ENCODE peak calls at places on chromosomes 5 and 9, in nine cellular contexts. One of them, this sample, is unnamed.

GRCh38 chr9:131776473-131776872 is 36.6 kb upstream of the RAPGEF1 start:
- DNase-seq in PC-9: no peak
- DNase-seq in brain microvascular endothelial cell: peak
- DNase-seq in OCI-LY7: peak
- DNase-seq in AG04450: peak
- DNase-seq in esophagus squamous epithelium: no peak
- DNase-seq in right atrium auricular region: no peak
- DNase-seq in kidney: peak
- DNase-seq in transverse colon: no peak
- DNase-seq in this sample: peak

GRCh38 chr9:31355965-31356364 is 1028.5 kb upstream of the ACO1 start:
- DNase-seq in right atrium auricular region: no peak
- DNase-seq in OCI-LY7: no peak
- DNase-seq in esophagus squamous epithelium: no peak
- DNase-seq in kidney: no peak
- DNase-seq in AG04450: no peak
- DNase-seq in transverse colon: no peak
- DNase-seq in PC-9: no peak
- DNase-seq in brain microvascular endothelial cell: no peak
- DNase-seq in this sample: no peak

GRCh38 chr5:17415282-17415681 is 82.7 kb upstream of the TAF11L2 start:
- DNase-seq in esophagus squamous epithelium: no peak
- DNase-seq in transverse colon: no peak
- DNase-seq in right atrium auricular region: no peak
- DNase-seq in AG04450: no peak
- DNase-seq in kidney: no peak
- DNase-seq in OCI-LY7: no peak
- DNase-seq in PC-9: no peak
- DNase-seq in brain microvascular endothelial cell: no peak
- DNase-seq in this sample: no peak

GRCh38 chr5:97142521-97143254 is at the start of gene LIX1:
- DNase-seq in AG04450: no peak
- DNase-seq in transverse colon: peak
- DNase-seq in OCI-LY7: peak
- DNase-seq in brain microvascular endothelial cell: peak
- DNase-seq in right atrium auricular region: no peak
- DNase-seq in kidney: no peak
- DNase-seq in PC-9: no peak
- DNase-seq in esophagus squamous epithelium: no peak
- DNase-seq in this sample: peak

GRCh38 chr9:101586651-101587050 is 8.1 kb downstream of the PPP3R2 start:
- DNase-seq in right atrium auricular region: no peak
- DNase-seq in esophagus squamous epithelium: no peak
- DNase-seq in brain microvascular endothelial cell: no peak
- DNase-seq in transverse colon: no peak
- DNase-seq in PC-9: no peak
- DNase-seq in AG04450: no peak
- DNase-seq in kidney: no peak
- DNase-seq in OCI-LY7: no peak
- DNase-seq in this sample: peak

GRCh38 chr9:89603629-89604462 is 966 bp upstream of the GADD45G start:
- DNase-seq in right atrium auricular region: peak
- DNase-seq in PC-9: no peak
- DNase-seq in OCI-LY7: peak
- DNase-seq in transverse colon: peak
- DNase-seq in AG04450: no peak
- DNase-seq in brain microvascular endothelial cell: no peak
- DNase-seq in esophagus squamous epithelium: no peak
- DNase-seq in kidney: peak
- DNase-seq in this sample: no peak

GRCh38 chr5:170751631-170752030 is 31.9 kb upstream of the GABRP start:
- DNase-seq in transverse colon: no peak
- DNase-seq in kidney: no peak
- DNase-seq in right atrium auricular region: no peak
- DNase-seq in PC-9: no peak
- DNase-seq in esophagus squamous epithelium: no peak
- DNase-seq in AG04450: no peak
- DNase-seq in OCI-LY7: no peak
- DNase-seq in brain microvascular endothelial cell: no peak
- DNase-seq in this sample: no peak

GRCh38 chr5:16901038-16901644 is 34.9 kb downstream of the MYO10 start:
- DNase-seq in PC-9: no peak
- DNase-seq in transverse colon: no peak
- DNase-seq in esophagus squamous epithelium: no peak
- DNase-seq in OCI-LY7: no peak
- DNase-seq in AG04450: no peak
- DNase-seq in kidney: peak
- DNase-seq in brain microvascular endothelial cell: no peak
- DNase-seq in right atrium auricular region: no peak
- DNase-seq in this sample: no peak

GRCh38 chr5:175103746-175104145 is 340.2 kb downstream of the DRD1 start:
- DNase-seq in AG04450: no peak
- DNase-seq in OCI-LY7: no peak
- DNase-seq in transverse colon: no peak
- DNase-seq in brain microvascular endothelial cell: no peak
- DNase-seq in esophagus squamous epithelium: no peak
- DNase-seq in PC-9: no peak
- DNase-seq in kidney: no peak
- DNase-seq in right atrium auricular region: no peak
- DNase-seq in this sample: no peak

GRCh38 chr9:113785334-113785733 is 90.8 kb upstream of the ZNF618 start:
- DNase-seq in right atrium auricular region: no peak
- DNase-seq in transverse colon: no peak
- DNase-seq in AG04450: no peak
- DNase-seq in OCI-LY7: no peak
- DNase-seq in brain microvascular endothelial cell: no peak
- DNase-seq in kidney: no peak
- DNase-seq in esophagus squamous epithelium: no peak
- DNase-seq in PC-9: no peak
- DNase-seq in this sample: no peak

GRCh38 chr5:15533124-15533893 is 33.3 kb downstream of the FBXL7 start:
- DNase-seq in AG04450: no peak
- DNase-seq in kidney: no peak
- DNase-seq in esophagus squamous epithelium: no peak
- DNase-seq in brain microvascular endothelial cell: peak
- DNase-seq in PC-9: no peak
- DNase-seq in right atrium auricular region: no peak
- DNase-seq in OCI-LY7: no peak
- DNase-seq in transverse colon: no peak
- DNase-seq in this sample: no peak

GRCh38 chr5:150637245-150638052 is 3.0 kb upstream of the SYNPO start:
- DNase-seq in esophagus squamous epithelium: no peak
- DNase-seq in OCI-LY7: no peak
- DNase-seq in right atrium auricular region: no peak
- DNase-seq in transverse colon: no peak
- DNase-seq in PC-9: peak
- DNase-seq in kidney: peak
- DNase-seq in AG04450: peak
- DNase-seq in brain microvascular endothelial cell: peak
- DNase-seq in this sample: no peak

GRCh38 chr9:21056931-21057330 is 20.8 kb downstream of the IFNB1 start:
- DNase-seq in brain microvascular endothelial cell: peak
- DNase-seq in right atrium auricular region: no peak
- DNase-seq in transverse colon: no peak
- DNase-seq in AG04450: no peak
- DNase-seq in OCI-LY7: no peak
- DNase-seq in esophagus squamous epithelium: no peak
- DNase-seq in kidney: no peak
- DNase-seq in PC-9: no peak
- DNase-seq in this sample: no peak

GRCh38 chr5:120678279-120678678 is 214.2 kb downstream of the PRR16 start:
- DNase-seq in AG04450: peak
- DNase-seq in right atrium auricular region: no peak
- DNase-seq in OCI-LY7: no peak
- DNase-seq in PC-9: no peak
- DNase-seq in kidney: no peak
- DNase-seq in esophagus squamous epithelium: no peak
- DNase-seq in transverse colon: no peak
- DNase-seq in brain microvascular endothelial cell: peak
- DNase-seq in this sample: no peak

GRCh38 chr5:39019231-39019630 is 55.0 kb downstream of the RICTOR start:
- DNase-seq in esophagus squamous epithelium: no peak
- DNase-seq in brain microvascular endothelial cell: peak
- DNase-seq in kidney: no peak
- DNase-seq in OCI-LY7: no peak
- DNase-seq in PC-9: no peak
- DNase-seq in right atrium auricular region: no peak
- DNase-seq in transverse colon: no peak
- DNase-seq in AG04450: peak
- DNase-seq in this sample: no peak

GRCh38 chr5:102106599-102106998 is 189.5 kb downstream of the SLCO4C1 start:
- DNase-seq in OCI-LY7: no peak
- DNase-seq in kidney: no peak
- DNase-seq in esophagus squamous epithelium: no peak
- DNase-seq in AG04450: no peak
- DNase-seq in PC-9: no peak
- DNase-seq in right atrium auricular region: no peak
- DNase-seq in transverse colon: no peak
- DNase-seq in brain microvascular endothelial cell: no peak
- DNase-seq in this sample: no peak
- TF ChIP-seq CTCF in OCI-LY7: no peak
- TF ChIP-seq CTCF in kidney: no peak
- TF ChIP-seq CTCF in esophagus squamous epithelium: no peak
- TF ChIP-seq CTCF in AG04450: no peak
- TF ChIP-seq CTCF in PC-9: no peak
- TF ChIP-seq CTCF in right atrium auricular region: no peak
- TF ChIP-seq CTCF in transverse colon: no peak
- TF ChIP-seq CTCF in brain microvascular endothelial cell: no peak
- TF ChIP-seq CTCF in this sample: no peak

GRCh38 chr5:72107874-72108199 is 562 bp downstream of the MAP1B start:
- DNase-seq in OCI-LY7: no peak
- DNase-seq in transverse colon: no peak
- DNase-seq in brain microvascular endothelial cell: peak
- DNase-seq in PC-9: peak
- DNase-seq in kidney: no peak
- DNase-seq in esophagus squamous epithelium: no peak
- DNase-seq in AG04450: no peak
- DNase-seq in right atrium auricular region: no peak
- DNase-seq in this sample: peak

GRCh38 chr5:72109625-72110024 is 2.4 kb downstream of the MAP1B start:
- DNase-seq in kidney: no peak
- DNase-seq in esophagus squamous epithelium: no peak
- DNase-seq in AG04450: no peak
- DNase-seq in OCI-LY7: no peak
- DNase-seq in brain microvascular endothelial cell: peak
- DNase-seq in transverse colon: no peak
- DNase-seq in PC-9: no peak
- DNase-seq in right atrium auricular region: no peak
- DNase-seq in this sample: no peak

GRCh38 chr5:72110401-72111013 is 3.2 kb downstream of the MAP1B start:
- DNase-seq in kidney: no peak
- DNase-seq in right atrium auricular region: no peak
- DNase-seq in AG04450: no peak
- DNase-seq in OCI-LY7: no peak
- DNase-seq in PC-9: no peak
- DNase-seq in brain microvascular endothelial cell: no peak
- DNase-seq in esophagus squamous epithelium: no peak
- DNase-seq in transverse colon: no peak
- DNase-seq in this sample: no peak

GRCh38 chr5:72108200-72109050 is 1.1 kb downstream of the MAP1B start:
- DNase-seq in transverse colon: peak
- DNase-seq in AG04450: no peak
- DNase-seq in right atrium auricular region: peak
- DNase-seq in OCI-LY7: no peak
- DNase-seq in esophagus squamous epithelium: no peak
- DNase-seq in PC-9: peak
- DNase-seq in brain microvascular endothelial cell: peak
- DNase-seq in kidney: peak
- DNase-seq in this sample: no peak

GRCh38 chr5:72109051-72109411 is 1.8 kb downstream of the MAP1B start:
- DNase-seq in transverse colon: no peak
- DNase-seq in kidney: no peak
- DNase-seq in right atrium auricular region: no peak
- DNase-seq in esophagus squamous epithelium: no peak
- DNase-seq in OCI-LY7: no peak
- DNase-seq in brain microvascular endothelial cell: no peak
- DNase-seq in PC-9: no peak
- DNase-seq in AG04450: no peak
- DNase-seq in this sample: no peak
- H3K4me3 ChIP-seq in transverse colon: peak
- H3K4me3 ChIP-seq in kidney: peak
- H3K4me3 ChIP-seq in right atrium auricular region: peak
- H3K4me3 ChIP-seq in esophagus squamous epithelium: peak
- H3K4me3 ChIP-seq in OCI-LY7: peak
- H3K4me3 ChIP-seq in brain microvascular endothelial cell: peak
- H3K4me3 ChIP-seq in PC-9: peak
- H3K4me3 ChIP-seq in AG04450: peak
- H3K4me3 ChIP-seq in this sample: no peak

DNA sequence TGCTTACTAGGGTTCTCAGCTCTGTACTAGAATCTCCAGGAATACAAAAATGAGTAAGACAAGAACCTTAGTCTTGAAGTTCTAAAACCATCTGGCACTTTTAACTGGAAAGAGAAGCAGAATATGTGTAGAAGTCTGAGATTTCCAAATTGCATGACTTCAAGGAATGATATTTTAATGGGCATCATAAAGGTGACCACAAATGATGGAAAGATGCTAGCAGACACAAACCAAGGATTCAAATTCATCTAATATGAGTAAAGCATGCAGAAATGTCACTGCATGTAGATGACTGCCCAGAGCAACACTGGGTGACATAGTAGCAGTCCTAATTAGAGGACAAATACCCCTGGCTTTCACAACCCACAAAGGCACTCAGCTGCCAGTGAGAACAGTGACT is 117.2 kb downstream of the RPS23 start:
- DNase-seq in brain microvascular endothelial cell: no peak
- DNase-seq in transverse colon: no peak
- DNase-seq in PC-9: no peak
- DNase-seq in esophagus squamous epithelium: no peak
- DNase-seq in OCI-LY7: no peak
- DNase-seq in kidney: no peak
- DNase-seq in right atrium auricular region: no peak
- DNase-seq in AG04450: no peak
- DNase-seq in this sample: no peak
- TF ChIP-seq CTCF in brain microvascular endothelial cell: no peak
- TF ChIP-seq CTCF in transverse colon: no peak
- TF ChIP-seq CTCF in PC-9: no peak
- TF ChIP-seq CTCF in esophagus squamous epithelium: no peak
- TF ChIP-seq CTCF in OCI-LY7: no peak
- TF ChIP-seq CTCF in kidney: no peak
- TF ChIP-seq CTCF in right atrium auricular region: no peak
- TF ChIP-seq CTCF in AG04450: no peak
- TF ChIP-seq CTCF in this sample: no peak

DNA sequence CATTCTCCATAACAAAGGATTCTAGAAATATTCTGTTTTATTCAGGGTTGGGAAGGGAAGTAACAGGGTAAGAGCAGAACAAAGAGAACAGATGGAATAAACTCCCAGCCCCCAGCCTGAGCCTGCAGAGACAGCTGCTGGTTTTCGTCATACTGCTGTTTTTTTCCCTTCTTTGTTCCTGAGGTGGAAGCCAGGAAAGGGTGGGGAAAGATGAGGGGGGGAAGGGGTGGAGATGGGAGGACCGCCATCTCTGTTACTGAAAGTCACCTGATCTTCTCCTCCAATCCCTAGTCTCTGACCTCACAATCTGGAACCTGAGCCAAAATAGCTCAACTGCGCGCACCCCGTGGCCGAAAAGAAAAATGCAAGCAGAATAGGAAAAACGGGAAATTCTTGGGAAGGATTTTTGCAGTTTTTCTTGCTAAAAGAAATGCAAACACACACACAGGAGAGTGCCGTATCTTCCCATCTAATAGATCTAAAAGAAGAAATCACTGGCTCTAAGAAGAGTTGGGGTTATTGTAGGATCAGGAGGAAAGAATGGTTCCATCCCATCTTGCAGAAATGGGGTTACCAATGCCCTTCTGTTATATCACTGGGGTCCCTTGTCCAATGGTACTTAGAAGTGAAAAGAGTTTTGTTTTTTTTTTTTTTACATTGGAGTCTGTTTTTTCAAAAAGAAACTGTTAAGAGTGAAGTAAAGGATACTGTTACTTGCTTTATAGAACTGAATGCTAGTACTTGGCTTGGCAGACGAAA is 57.9 kb downstream of the DIAPH1 start:
- DNase-seq in PC-9: no peak
- DNase-seq in brain microvascular endothelial cell: peak
- DNase-seq in AG04450: peak
- DNase-seq in esophagus squamous epithelium: peak
- DNase-seq in right atrium auricular region: peak
- DNase-seq in kidney: peak
- DNase-seq in transverse colon: peak
- DNase-seq in OCI-LY7: no peak
- DNase-seq in this sample: no peak
- H3K4me3 ChIP-seq in PC-9: no peak
- H3K4me3 ChIP-seq in brain microvascular endothelial cell: no peak
- H3K4me3 ChIP-seq in AG04450: no peak
- H3K4me3 ChIP-seq in esophagus squamous epithelium: peak
- H3K4me3 ChIP-seq in right atrium auricular region: peak
- H3K4me3 ChIP-seq in kidney: peak
- H3K4me3 ChIP-seq in transverse colon: no peak
- H3K4me3 ChIP-seq in OCI-LY7: no peak
- H3K4me3 ChIP-seq in this sample: no peak